ENCODE peak calls at places on chromosomes 13 and 19, in nine cellular contexts. One of them, this sample, is unnamed.

GRCh38 chr13:22074403-22074802 is 403.5 kb downstream of the FGF9 start:
- DNase-seq in H9: no peak
- DNase-seq in kidney: no peak
- DNase-seq in uterus: no peak
- DNase-seq in mammary epithelial cell: no peak
- DNase-seq in CD8-positive, alpha-beta T cell: no peak
- DNase-seq in breast epithelium: no peak
- DNase-seq in fibroblast of lung: no peak
- DNase-seq in endothelial cell of umbilical vein: no peak
- DNase-seq in this sample: no peak

GRCh38 chr13:24540236-24541126 is 27.9 kb upstream of the PARP4 start:
- DNase-seq in H9: peak
- DNase-seq in kidney: no peak
- DNase-seq in uterus: no peak
- DNase-seq in mammary epithelial cell: no peak
- DNase-seq in CD8-positive, alpha-beta T cell: no peak
- DNase-seq in breast epithelium: no peak
- DNase-seq in fibroblast of lung: no peak
- DNase-seq in endothelial cell of umbilical vein: peak
- DNase-seq in this sample: no peak

GRCh38 chr19:15469513-15470297 is 5.4 kb upstream of the RASAL3 start:
- DNase-seq in H9: peak
- DNase-seq in kidney: no peak
- DNase-seq in uterus: no peak
- DNase-seq in mammary epithelial cell: no peak
- DNase-seq in CD8-positive, alpha-beta T cell: peak
- DNase-seq in breast epithelium: no peak
- DNase-seq in fibroblast of lung: no peak
- DNase-seq in endothelial cell of umbilical vein: no peak
- DNase-seq in this sample: no peak

GRCh38 chr13:41682001-41682400 is 224.7 kb downstream of the RGCC start:
- DNase-seq in H9: no peak
- DNase-seq in kidney: no peak
- DNase-seq in uterus: no peak
- DNase-seq in mammary epithelial cell: no peak
- DNase-seq in CD8-positive, alpha-beta T cell: no peak
- DNase-seq in breast epithelium: no peak
- DNase-seq in fibroblast of lung: no peak
- DNase-seq in endothelial cell of umbilical vein: no peak
- DNase-seq in this sample: no peak

GRCh38 chr19:11256189-11256588 is 6.1 kb downstream of the DOCK6 start:
- DNase-seq in H9: no peak
- DNase-seq in kidney: peak
- DNase-seq in uterus: no peak
- DNase-seq in mammary epithelial cell: no peak
- DNase-seq in CD8-positive, alpha-beta T cell: no peak
- DNase-seq in breast epithelium: no peak
- DNase-seq in fibroblast of lung: peak
- DNase-seq in endothelial cell of umbilical vein: peak
- DNase-seq in this sample: no peak

GRCh38 chr13:97631158-97631557 is 197.2 kb downstream of the RAP2A start:
- DNase-seq in H9: peak
- DNase-seq in kidney: no peak
- DNase-seq in uterus: no peak
- DNase-seq in mammary epithelial cell: no peak
- DNase-seq in CD8-positive, alpha-beta T cell: no peak
- DNase-seq in breast epithelium: no peak
- DNase-seq in fibroblast of lung: no peak
- DNase-seq in endothelial cell of umbilical vein: no peak
- DNase-seq in this sample: no peak

GRCh38 chr13:47216176-47216822 is 319.4 kb upstream of the HTR2A start:
- DNase-seq in H9: no peak
- DNase-seq in kidney: no peak
- DNase-seq in uterus: no peak
- DNase-seq in mammary epithelial cell: peak
- DNase-seq in CD8-positive, alpha-beta T cell: no peak
- DNase-seq in breast epithelium: no peak
- DNase-seq in fibroblast of lung: no peak
- DNase-seq in endothelial cell of umbilical vein: no peak
- DNase-seq in this sample: no peak

GRCh38 chr19:13978306-13978705 is 26.0 kb downstream of the DCAF15 start:
- DNase-seq in H9: peak
- DNase-seq in kidney: peak
- DNase-seq in uterus: peak
- DNase-seq in mammary epithelial cell: no peak
- DNase-seq in CD8-positive, alpha-beta T cell: peak
- DNase-seq in breast epithelium: peak
- DNase-seq in fibroblast of lung: peak
- DNase-seq in endothelial cell of umbilical vein: peak
- DNase-seq in this sample: peak

GRCh38 chr19:38417544-38418506 is 8.2 kb downstream of the RASGRP4 start:
- DNase-seq in H9: peak
- DNase-seq in kidney: peak
- DNase-seq in uterus: peak
- DNase-seq in mammary epithelial cell: peak
- DNase-seq in CD8-positive, alpha-beta T cell: peak
- DNase-seq in breast epithelium: no peak
- DNase-seq in fibroblast of lung: peak
- DNase-seq in endothelial cell of umbilical vein: no peak
- DNase-seq in this sample: no peak

GRCh38 chr13:95154441-95154886 is 146.8 kb downstream of the ABCC4 start:
- DNase-seq in H9: no peak
- DNase-seq in kidney: no peak
- DNase-seq in uterus: no peak
- DNase-seq in mammary epithelial cell: peak
- DNase-seq in CD8-positive, alpha-beta T cell: no peak
- DNase-seq in breast epithelium: no peak
- DNase-seq in fibroblast of lung: peak
- DNase-seq in endothelial cell of umbilical vein: no peak
- DNase-seq in this sample: no peak

GRCh38 chr19:7944177-7944761 is 803 bp upstream of the TIMM44 start:
- DNase-seq in H9: peak
- DNase-seq in kidney: peak
- DNase-seq in uterus: peak
- DNase-seq in mammary epithelial cell: peak
- DNase-seq in CD8-positive, alpha-beta T cell: peak
- DNase-seq in breast epithelium: peak
- DNase-seq in fibroblast of lung: peak
- DNase-seq in endothelial cell of umbilical vein: peak
- DNase-seq in this sample: no peak

GRCh38 chr19:4910594-4911273 is 1.4 kb downstream of the UHRF1 start:
- DNase-seq in H9: no peak
- DNase-seq in kidney: peak
- DNase-seq in uterus: no peak
- DNase-seq in mammary epithelial cell: no peak
- DNase-seq in CD8-positive, alpha-beta T cell: peak
- DNase-seq in breast epithelium: no peak
- DNase-seq in fibroblast of lung: peak
- DNase-seq in endothelial cell of umbilical vein: peak
- DNase-seq in this sample: no peak

GRCh38 chr19:12872941-12873890 is 8.0 kb downstream of the DNASE2 start:
- DNase-seq in H9: peak
- DNase-seq in kidney: no peak
- DNase-seq in uterus: no peak
- DNase-seq in mammary epithelial cell: peak
- DNase-seq in CD8-positive, alpha-beta T cell: peak
- DNase-seq in breast epithelium: no peak
- DNase-seq in fibroblast of lung: peak
- DNase-seq in endothelial cell of umbilical vein: peak
- DNase-seq in this sample: no peak

GRCh38 chr19:19405919-19406877 is 723 bp downstream of the GATAD2A start:
- DNase-seq in H9: peak
- DNase-seq in kidney: peak
- DNase-seq in uterus: peak
- DNase-seq in mammary epithelial cell: peak
- DNase-seq in CD8-positive, alpha-beta T cell: peak
- DNase-seq in breast epithelium: no peak
- DNase-seq in fibroblast of lung: peak
- DNase-seq in endothelial cell of umbilical vein: peak
- DNase-seq in this sample: peak

GRCh38 chr19:44576843-44577565 is 36.4 kb upstream of the IGSF23 start:
- DNase-seq in H9: peak
- DNase-seq in kidney: no peak
- DNase-seq in uterus: no peak
- DNase-seq in mammary epithelial cell: peak
- DNase-seq in CD8-positive, alpha-beta T cell: no peak
- DNase-seq in breast epithelium: no peak
- DNase-seq in fibroblast of lung: peak
- DNase-seq in endothelial cell of umbilical vein: peak
- DNase-seq in this sample: no peak

GRCh38 chr19:55528030-55528801 is 8.7 kb downstream of the SBK2 start:
- DNase-seq in H9: no peak
- DNase-seq in kidney: no peak
- DNase-seq in uterus: no peak
- DNase-seq in mammary epithelial cell: no peak
- DNase-seq in CD8-positive, alpha-beta T cell: no peak
- DNase-seq in breast epithelium: no peak
- DNase-seq in fibroblast of lung: peak
- DNase-seq in endothelial cell of umbilical vein: no peak
- DNase-seq in this sample: no peak

GRCh38 chr13:75319244-75319643 is 162.7 kb downstream of the TBC1D4 start:
- DNase-seq in H9: no peak
- DNase-seq in kidney: no peak
- DNase-seq in uterus: no peak
- DNase-seq in mammary epithelial cell: peak
- DNase-seq in CD8-positive, alpha-beta T cell: no peak
- DNase-seq in breast epithelium: no peak
- DNase-seq in fibroblast of lung: no peak
- DNase-seq in endothelial cell of umbilical vein: peak
- DNase-seq in this sample: no peak

GRCh38 chr13:66831317-66831716 is 398.8 kb downstream of the PCDH9 start:
- DNase-seq in H9: no peak
- DNase-seq in kidney: no peak
- DNase-seq in uterus: no peak
- DNase-seq in mammary epithelial cell: no peak
- DNase-seq in CD8-positive, alpha-beta T cell: no peak
- DNase-seq in breast epithelium: no peak
- DNase-seq in fibroblast of lung: no peak
- DNase-seq in endothelial cell of umbilical vein: no peak
- DNase-seq in this sample: no peak

GRCh38 chr13:112861876-112862615 is 107.0 kb upstream of the MCF2L start:
- DNase-seq in H9: no peak
- DNase-seq in kidney: peak
- DNase-seq in uterus: no peak
- DNase-seq in mammary epithelial cell: no peak
- DNase-seq in CD8-positive, alpha-beta T cell: no peak
- DNase-seq in breast epithelium: no peak
- DNase-seq in fibroblast of lung: no peak
- DNase-seq in endothelial cell of umbilical vein: no peak
- DNase-seq in this sample: no peak

DNA sequence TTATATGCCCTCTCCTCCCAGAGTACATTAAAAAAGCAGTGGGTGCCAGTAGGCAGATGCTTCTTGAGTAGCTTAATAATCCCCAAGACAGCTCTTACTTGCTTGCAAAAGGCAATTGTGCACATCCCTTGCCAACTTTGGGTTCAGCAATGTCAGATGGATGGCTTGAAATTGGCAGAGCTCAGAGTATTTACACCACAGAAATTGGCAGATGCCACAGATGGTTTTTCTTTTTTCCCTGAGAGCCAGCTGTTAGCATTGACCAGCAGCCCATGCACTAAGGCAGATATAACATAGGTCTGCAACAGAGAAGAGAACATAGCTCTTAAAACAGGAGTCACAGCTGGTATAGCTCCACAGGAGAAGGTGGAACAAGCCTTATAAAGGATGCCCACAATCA is 18.4 kb upstream of the RNASEH2B start:
- DNase-seq in H9: no peak
- DNase-seq in kidney: no peak
- DNase-seq in uterus: no peak
- DNase-seq in mammary epithelial cell: no peak
- DNase-seq in CD8-positive, alpha-beta T cell: no peak
- DNase-seq in breast epithelium: no peak
- DNase-seq in fibroblast of lung: no peak
- DNase-seq in endothelial cell of umbilical vein: no peak
- DNase-seq in this sample: no peak
- H3K27ac ChIP-seq in H9: no peak
- H3K27ac ChIP-seq in kidney: no peak
- H3K27ac ChIP-seq in uterus: no peak
- H3K27ac ChIP-seq in mammary epithelial cell: no peak
- H3K27ac ChIP-seq in CD8-positive, alpha-beta T cell: no peak
- H3K27ac ChIP-seq in breast epithelium: no peak
- H3K27ac ChIP-seq in fibroblast of lung: no peak
- H3K27ac ChIP-seq in endothelial cell of umbilical vein: no peak
- H3K27ac ChIP-seq in this sample: no peak

GRCh38 chr19:42135836-42136235 is 3.6 kb upstream of the POU2F2 start:
- DNase-seq in H9: no peak
- DNase-seq in kidney: no peak
- DNase-seq in uterus: no peak
- DNase-seq in mammary epithelial cell: no peak
- DNase-seq in CD8-positive, alpha-beta T cell: no peak
- DNase-seq in breast epithelium: no peak
- DNase-seq in fibroblast of lung: no peak
- DNase-seq in endothelial cell of umbilical vein: no peak
- DNase-seq in this sample: no peak
- H3K27ac ChIP-seq in H9: no peak
- H3K27ac ChIP-seq in kidney: no peak
- H3K27ac ChIP-seq in uterus: no peak
- H3K27ac ChIP-seq in mammary epithelial cell: no peak
- H3K27ac ChIP-seq in CD8-positive, alpha-beta T cell: no peak
- H3K27ac ChIP-seq in breast epithelium: no peak
- H3K27ac ChIP-seq in fibroblast of lung: no peak
- H3K27ac ChIP-seq in endothelial cell of umbilical vein: no peak
- H3K27ac ChIP-seq in this sample: no peak

GRCh38 chr19:17500447-17501198 is 10.8 kb upstream of the PGLS start:
- DNase-seq in H9: no peak
- DNase-seq in kidney: peak
- DNase-seq in uterus: no peak
- DNase-seq in mammary epithelial cell: no peak
- DNase-seq in CD8-positive, alpha-beta T cell: no peak
- DNase-seq in breast epithelium: no peak
- DNase-seq in fibroblast of lung: no peak
- DNase-seq in endothelial cell of umbilical vein: no peak
- DNase-seq in this sample: no peak
- H3K27ac ChIP-seq in H9: no peak
- H3K27ac ChIP-seq in kidney: no peak
- H3K27ac ChIP-seq in uterus: peak
- H3K27ac ChIP-seq in mammary epithelial cell: no peak
- H3K27ac ChIP-seq in CD8-positive, alpha-beta T cell: peak
- H3K27ac ChIP-seq in breast epithelium: peak
- H3K27ac ChIP-seq in fibroblast of lung: no peak
- H3K27ac ChIP-seq in endothelial cell of umbilical vein: peak
- H3K27ac ChIP-seq in this sample: peak

DNA sequence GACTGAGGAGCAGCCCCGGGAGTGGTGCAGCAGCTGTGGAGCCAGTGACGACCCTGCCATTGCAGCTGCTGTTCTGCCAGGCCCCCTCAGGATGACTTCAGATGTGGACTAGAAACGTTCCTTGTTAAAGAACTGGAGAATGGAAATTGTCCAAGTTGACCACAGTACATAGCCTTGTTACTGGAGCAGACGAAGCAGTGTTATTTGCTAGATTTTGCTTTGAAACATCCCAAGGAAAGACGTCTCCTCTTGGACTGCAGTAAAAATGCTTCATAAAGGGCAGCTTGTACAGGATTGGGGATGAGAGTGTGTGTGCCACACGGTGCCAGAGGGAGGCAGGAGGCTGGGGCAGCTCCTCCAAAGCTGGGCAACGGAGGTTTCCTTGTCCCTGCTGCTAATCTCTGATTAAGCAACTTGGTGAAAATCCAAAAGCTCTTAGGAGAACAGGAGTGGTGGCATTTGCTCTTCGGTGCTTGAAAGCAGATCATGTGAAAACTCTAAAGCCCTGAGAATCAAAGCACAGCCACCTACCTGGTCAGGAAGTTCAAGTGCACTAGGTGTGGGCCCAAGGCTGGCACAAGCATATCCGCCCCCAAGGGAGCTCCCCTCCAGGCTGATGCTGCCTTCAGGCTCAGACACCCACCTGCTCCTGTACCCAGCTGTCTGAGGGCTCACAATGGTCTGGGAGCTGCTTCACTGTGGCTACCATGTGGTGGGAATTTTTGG is 34.5 kb downstream of the SHISA2 start:
- DNase-seq in H9: no peak
- DNase-seq in kidney: no peak
- DNase-seq in uterus: no peak
- DNase-seq in mammary epithelial cell: no peak
- DNase-seq in CD8-positive, alpha-beta T cell: peak
- DNase-seq in breast epithelium: no peak
- DNase-seq in fibroblast of lung: no peak
- DNase-seq in endothelial cell of umbilical vein: no peak
- DNase-seq in this sample: no peak
- H3K27ac ChIP-seq in H9: no peak
- H3K27ac ChIP-seq in kidney: no peak
- H3K27ac ChIP-seq in uterus: no peak
- H3K27ac ChIP-seq in mammary epithelial cell: no peak
- H3K27ac ChIP-seq in CD8-positive, alpha-beta T cell: peak
- H3K27ac ChIP-seq in breast epithelium: no peak
- H3K27ac ChIP-seq in fibroblast of lung: no peak
- H3K27ac ChIP-seq in endothelial cell of umbilical vein: peak
- H3K27ac ChIP-seq in this sample: no peak